ENCODE peak calls at places on chromosomes 16 and 17, in six cellular contexts. One of them, this sample, is unnamed.

GRCh38 chr17:35245196-35245486 is 2.3 kb downstream of the SLFN5 start:
- DNase-seq in esophagus squamous epithelium: no peak
- DNase-seq in HCT116: peak
- DNase-seq in AG04450: peak
- DNase-seq in left lung: no peak
- DNase-seq in psoas muscle: no peak
- DNase-seq in this sample: peak

GRCh38 chr17:76408037-76408849 is 23.8 kb downstream of the SPHK1 start:
- DNase-seq in esophagus squamous epithelium: no peak
- DNase-seq in HCT116: peak
- DNase-seq in AG04450: no peak
- DNase-seq in left lung: peak
- DNase-seq in psoas muscle: no peak
- DNase-seq in this sample: no peak

GRCh38 chr17:58224315-58224714 is 5.3 kb upstream of the MKS1 start:
- DNase-seq in esophagus squamous epithelium: no peak
- DNase-seq in HCT116: peak
- DNase-seq in AG04450: no peak
- DNase-seq in left lung: no peak
- DNase-seq in psoas muscle: no peak
- DNase-seq in this sample: peak

GRCh38 chr17:1957037-1957436 is 68.1 kb downstream of the RTN4RL1 start:
- DNase-seq in esophagus squamous epithelium: no peak
- DNase-seq in HCT116: no peak
- DNase-seq in AG04450: peak
- DNase-seq in left lung: no peak
- DNase-seq in psoas muscle: no peak
- DNase-seq in this sample: no peak

GRCh38 chr17:27466748-27467375 is 10.6 kb downstream of the KSR1 start:
- DNase-seq in esophagus squamous epithelium: no peak
- DNase-seq in HCT116: no peak
- DNase-seq in AG04450: no peak
- DNase-seq in left lung: no peak
- DNase-seq in psoas muscle: no peak
- DNase-seq in this sample: no peak

GRCh38 chr16:57924514-57924913 is 46.4 kb downstream of the CNGB1 start:
- DNase-seq in esophagus squamous epithelium: no peak
- DNase-seq in HCT116: no peak
- DNase-seq in AG04450: no peak
- DNase-seq in left lung: no peak
- DNase-seq in psoas muscle: no peak
- DNase-seq in this sample: no peak

GRCh38 chr16:50173318-50173717 is 20.2 kb downstream of the TENT4B start:
- DNase-seq in esophagus squamous epithelium: no peak
- DNase-seq in HCT116: no peak
- DNase-seq in AG04450: no peak
- DNase-seq in left lung: no peak
- DNase-seq in psoas muscle: no peak
- DNase-seq in this sample: no peak

GRCh38 chr17:37713624-37714023 is 31.2 kb downstream of the HNF1B start:
- DNase-seq in esophagus squamous epithelium: no peak
- DNase-seq in HCT116: no peak
- DNase-seq in AG04450: no peak
- DNase-seq in left lung: peak
- DNase-seq in psoas muscle: no peak
- DNase-seq in this sample: no peak

GRCh38 chr17:76139801-76140660 is 1.0 kb downstream of the FOXJ1 start:
- DNase-seq in esophagus squamous epithelium: no peak
- DNase-seq in HCT116: no peak
- DNase-seq in AG04450: no peak
- DNase-seq in left lung: peak
- DNase-seq in psoas muscle: no peak
- DNase-seq in this sample: no peak

GRCh38 chr16:1403733-1404132 is 10.8 kb downstream of the UNKL start:
- DNase-seq in esophagus squamous epithelium: no peak
- DNase-seq in HCT116: no peak
- DNase-seq in AG04450: no peak
- DNase-seq in left lung: no peak
- DNase-seq in psoas muscle: no peak
- DNase-seq in this sample: no peak

GRCh38 chr16:86783626-86784266 is 205.4 kb downstream of the FOXL1 start:
- DNase-seq in esophagus squamous epithelium: no peak
- DNase-seq in HCT116: no peak
- DNase-seq in AG04450: no peak
- DNase-seq in left lung: no peak
- DNase-seq in psoas muscle: no peak
- DNase-seq in this sample: no peak

GRCh38 chr16:54093281-54093680 is 193.3 kb downstream of the IRX3 start:
- DNase-seq in esophagus squamous epithelium: no peak
- DNase-seq in HCT116: no peak
- DNase-seq in AG04450: no peak
- DNase-seq in left lung: no peak
- DNase-seq in psoas muscle: peak
- DNase-seq in this sample: no peak

GRCh38 chr17:44436336-44436735 is 46.9 kb upstream of the ITGA2B start:
- DNase-seq in esophagus squamous epithelium: no peak
- DNase-seq in HCT116: no peak
- DNase-seq in AG04450: no peak
- DNase-seq in left lung: no peak
- DNase-seq in psoas muscle: no peak
- DNase-seq in this sample: no peak

GRCh38 chr17:39208893-39209292 is 8.8 kb downstream of the RPL19 start:
- DNase-seq in esophagus squamous epithelium: no peak
- DNase-seq in HCT116: no peak
- DNase-seq in AG04450: no peak
- DNase-seq in left lung: peak
- DNase-seq in psoas muscle: no peak
- DNase-seq in this sample: no peak

GRCh38 chr17:41781404-41782110 is 5.0 kb downstream of the JUP start:
- DNase-seq in esophagus squamous epithelium: no peak
- DNase-seq in HCT116: no peak
- DNase-seq in AG04450: no peak
- DNase-seq in left lung: no peak
- DNase-seq in psoas muscle: no peak
- DNase-seq in this sample: no peak

GRCh38 chr16:84929421-84930297 is 81.7 kb downstream of the ZDHHC7 start:
- DNase-seq in esophagus squamous epithelium: no peak
- DNase-seq in HCT116: no peak
- DNase-seq in AG04450: no peak
- DNase-seq in left lung: no peak
- DNase-seq in psoas muscle: peak
- DNase-seq in this sample: no peak

GRCh38 chr16:426115-426905 is 861 bp downstream of the RAB11FIP3 start:
- DNase-seq in esophagus squamous epithelium: no peak
- DNase-seq in HCT116: no peak
- DNase-seq in AG04450: no peak
- DNase-seq in left lung: no peak
- DNase-seq in psoas muscle: peak
- DNase-seq in this sample: no peak

GRCh38 chr16:1825864-1826690 is 548 bp downstream of the HAGH start:
- DNase-seq in esophagus squamous epithelium: no peak
- DNase-seq in HCT116: no peak
- DNase-seq in AG04450: peak
- DNase-seq in left lung: no peak
- DNase-seq in psoas muscle: no peak
- DNase-seq in this sample: peak

GRCh38 chr17:63984206-63984605 is 11.5 kb upstream of the SCN4A start:
- DNase-seq in esophagus squamous epithelium: no peak
- DNase-seq in HCT116: no peak
- DNase-seq in AG04450: no peak
- DNase-seq in left lung: no peak
- DNase-seq in psoas muscle: no peak
- DNase-seq in this sample: no peak

GRCh38 chr17:8867361-8867981 is at the start of gene PIK3R6:
- DNase-seq in esophagus squamous epithelium: no peak
- DNase-seq in HCT116: no peak
- DNase-seq in AG04450: no peak
- DNase-seq in left lung: no peak
- DNase-seq in psoas muscle: no peak
- DNase-seq in this sample: no peak

GRCh38 chr17:42969006-42969581 is 4.8 kb upstream of the AARSD1 start:
- DNase-seq in esophagus squamous epithelium: no peak
- DNase-seq in HCT116: no peak
- DNase-seq in AG04450: no peak
- DNase-seq in left lung: no peak
- DNase-seq in psoas muscle: no peak
- DNase-seq in this sample: peak

GRCh38 chr16:337975-338575 is 14.4 kb downstream of the AXIN1 start:
- DNase-seq in esophagus squamous epithelium: no peak
- DNase-seq in HCT116: no peak
- DNase-seq in AG04450: no peak
- DNase-seq in left lung: no peak
- DNase-seq in psoas muscle: no peak
- DNase-seq in this sample: no peak

GRCh38 chr16:21590791-21591190 is 8.6 kb upstream of the METTL9 start:
- DNase-seq in esophagus squamous epithelium: no peak
- DNase-seq in HCT116: no peak
- DNase-seq in AG04450: no peak
- DNase-seq in left lung: no peak
- DNase-seq in psoas muscle: no peak
- DNase-seq in this sample: no peak

GRCh38 chr17:70677783-70678647 is 508.7 kb downstream of the KCNJ2 start:
- DNase-seq in esophagus squamous epithelium: no peak
- DNase-seq in HCT116: no peak
- DNase-seq in AG04450: no peak
- DNase-seq in left lung: no peak
- DNase-seq in psoas muscle: no peak
- DNase-seq in this sample: no peak

DNA sequence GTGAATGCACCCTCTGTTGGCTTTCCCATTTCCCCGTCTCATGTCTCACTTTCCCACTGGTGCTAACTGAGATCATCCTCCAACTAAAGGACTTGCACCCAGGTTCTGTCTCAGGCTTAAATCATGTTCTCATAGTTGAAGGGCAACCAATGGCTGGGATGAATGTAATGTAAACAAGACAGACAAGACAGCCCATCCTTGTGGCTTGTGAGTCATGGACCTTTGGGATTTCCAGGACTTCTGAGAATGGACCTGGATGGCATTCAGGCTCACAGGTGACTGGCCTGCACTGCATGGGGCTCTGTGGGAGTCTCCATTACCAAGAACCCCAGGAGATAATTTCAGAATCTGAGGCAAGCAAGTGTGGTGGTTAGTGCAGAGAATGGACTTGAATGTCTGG is 347.5 kb downstream of the HAPSTR1 start:
- DNase-seq in esophagus squamous epithelium: no peak
- DNase-seq in HCT116: no peak
- DNase-seq in AG04450: no peak
- DNase-seq in left lung: no peak
- DNase-seq in psoas muscle: no peak
- DNase-seq in this sample: no peak
- H3K4me3 ChIP-seq in esophagus squamous epithelium: no peak
- H3K4me3 ChIP-seq in HCT116: no peak
- H3K4me3 ChIP-seq in AG04450: no peak
- H3K4me3 ChIP-seq in left lung: no peak
- H3K4me3 ChIP-seq in psoas muscle: no peak
- H3K4me3 ChIP-seq in this sample: no peak

GRCh38 chr16:89052191-89052787 is 41.4 kb upstream of the ACSF3 start:
- DNase-seq in esophagus squamous epithelium: no peak
- DNase-seq in HCT116: no peak
- DNase-seq in AG04450: no peak
- DNase-seq in left lung: no peak
- DNase-seq in psoas muscle: no peak
- DNase-seq in this sample: no peak
- H3K4me3 ChIP-seq in esophagus squamous epithelium: peak
- H3K4me3 ChIP-seq in HCT116: peak
- H3K4me3 ChIP-seq in AG04450: peak
- H3K4me3 ChIP-seq in left lung: no peak
- H3K4me3 ChIP-seq in psoas muscle: peak
- H3K4me3 ChIP-seq in this sample: no peak

GRCh38 chr17:78357177-78357586 is 2.7 kb downstream of the SOCS3 start:
- DNase-seq in esophagus squamous epithelium: no peak
- DNase-seq in HCT116: no peak
- DNase-seq in AG04450: no peak
- DNase-seq in left lung: peak
- DNase-seq in psoas muscle: peak
- DNase-seq in this sample: no peak

GRCh38 chr17:78355045-78355641 is 4.7 kb downstream of the SOCS3 start:
- DNase-seq in esophagus squamous epithelium: no peak
- DNase-seq in HCT116: no peak
- DNase-seq in AG04450: no peak
- DNase-seq in left lung: no peak
- DNase-seq in psoas muscle: no peak
- DNase-seq in this sample: no peak

GRCh38 chr17:78357687-78358537 is 2.0 kb downstream of the SOCS3 start:
- DNase-seq in esophagus squamous epithelium: no peak
- DNase-seq in HCT116: no peak
- DNase-seq in AG04450: no peak
- DNase-seq in left lung: no peak
- DNase-seq in psoas muscle: no peak
- DNase-seq in this sample: no peak

GRCh38 chr17:78355701-78356100 is 4.2 kb downstream of the SOCS3 start:
- DNase-seq in esophagus squamous epithelium: no peak
- DNase-seq in HCT116: no peak
- DNase-seq in AG04450: no peak
- DNase-seq in left lung: no peak
- DNase-seq in psoas muscle: no peak
- DNase-seq in this sample: no peak

GRCh38 chr17:78356163-78356713 is 3.6 kb downstream of the SOCS3 start:
- DNase-seq in esophagus squamous epithelium: no peak
- DNase-seq in HCT116: no peak
- DNase-seq in AG04450: peak
- DNase-seq in left lung: peak
- DNase-seq in psoas muscle: no peak
- DNase-seq in this sample: peak
- H3K4me3 ChIP-seq in esophagus squamous epithelium: no peak
- H3K4me3 ChIP-seq in HCT116: no peak
- H3K4me3 ChIP-seq in AG04450: peak
- H3K4me3 ChIP-seq in left lung: no peak
- H3K4me3 ChIP-seq in psoas muscle: peak
- H3K4me3 ChIP-seq in this sample: peak

DNA sequence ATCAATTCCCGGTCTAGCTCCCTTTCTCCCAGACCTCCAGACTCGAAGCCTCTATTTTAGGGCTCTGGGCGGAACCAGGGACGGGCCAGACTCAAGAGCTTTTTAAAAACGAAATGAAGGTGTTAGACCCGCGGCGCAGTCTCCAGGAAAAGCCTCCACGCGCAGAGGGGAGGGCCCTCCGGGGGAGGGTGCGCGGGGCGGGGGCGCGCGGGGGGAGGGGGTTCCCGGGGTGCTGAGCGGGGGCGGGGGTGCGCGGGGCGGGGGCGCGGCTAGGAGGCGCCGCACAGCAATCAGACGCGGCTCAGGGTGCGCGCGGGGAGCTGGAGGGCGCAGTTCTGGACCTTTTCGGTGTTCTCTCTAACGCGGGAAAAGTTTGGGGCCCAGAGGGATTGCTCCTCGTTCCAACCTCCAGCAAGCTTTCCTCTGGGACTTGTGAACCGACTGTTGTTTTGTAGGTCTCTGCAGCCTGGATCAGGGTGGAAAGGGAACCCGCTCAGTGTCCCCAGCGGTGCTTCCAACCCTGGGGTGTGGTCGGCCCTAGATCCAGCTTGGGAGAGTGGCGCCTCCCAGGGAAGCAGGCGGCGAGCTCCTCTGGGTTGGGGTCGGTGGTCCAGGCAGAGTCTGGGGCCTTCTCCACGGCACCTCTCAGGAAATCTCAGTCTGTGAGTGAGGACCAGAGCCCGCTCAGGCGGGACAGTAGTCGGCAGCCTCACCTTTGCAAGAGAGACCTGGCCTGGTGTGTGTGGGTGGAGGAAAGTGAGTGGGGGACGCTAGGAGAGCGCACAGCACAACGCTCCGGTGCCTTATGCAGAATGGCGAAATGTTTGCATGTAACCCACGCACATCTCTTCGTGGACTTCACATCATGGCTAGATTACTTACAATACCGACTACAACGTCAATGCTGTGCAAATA is 2.0 kb downstream of the AHSP start:
- DNase-seq in esophagus squamous epithelium: no peak
- DNase-seq in HCT116: no peak
- DNase-seq in AG04450: no peak
- DNase-seq in left lung: no peak
- DNase-seq in psoas muscle: no peak
- DNase-seq in this sample: no peak
- H3K4me3 ChIP-seq in esophagus squamous epithelium: peak
- H3K4me3 ChIP-seq in HCT116: no peak
- H3K4me3 ChIP-seq in AG04450: peak
- H3K4me3 ChIP-seq in left lung: peak
- H3K4me3 ChIP-seq in psoas muscle: peak
- H3K4me3 ChIP-seq in this sample: no peak

This sample was measured in skeletal muscle cell.